ENCODE peak calls at places on chromosomes 4 and X, in four cellular contexts. K, L, I and O are unnamed samples.

GRCh38 chrX:65993915-65994460 is 45.9 kb downstream of the VSIG4 start:
- DNase-seq in I (no peak), K (no peak), L (no peak), O (no peak)

GRCh38 chrX:72395252-72395651 is 89.5 kb upstream of the CITED1 start:
- DNase-seq in L (no peak), K (no peak), I (no peak), O (no peak)

GRCh38 chr4:140926672-140927071 is 170.5 kb upstream of the TBC1D9 start:
- DNase-seq in I (no peak), K (peak; percentile 34), L (no peak), O (no peak)

GRCh38 chrX:150084474-150085229 is 146.4 kb upstream of the EOLA2 start:
- DNase-seq in L (no peak), I (no peak), K (peak; percentile 36), O (no peak)

GRCh38 chr4:54187148-54187547 is 41.9 kb upstream of the PDGFRA start:
- DNase-seq in L (no peak), I (no peak), K (no peak), O (no peak)

GRCh38 chrX:1807301-1807731 is 192.5 kb downstream of the ASMT start:
- DNase-seq in K (peak; percentile 16), L (no peak), I (no peak), O (no peak)

GRCh38 chrX:51976503-51976902 is 83.1 kb downstream of the MAGED1 start:
- DNase-seq in K (no peak), I (no peak), L (no peak), O (no peak)

GRCh38 chrX:43005561-43005960 is 227.6 kb upstream of the PPP1R2C start:
- DNase-seq in I (no peak), K (no peak), L (no peak), O (no peak)

GRCh38 chr4:108008721-108009120 is 19.0 kb downstream of the HADH start:
- DNase-seq in I (no peak), L (no peak), K (peak; percentile 78), O (no peak)

GRCh38 chr4:168634276-168634802 is 137.5 kb downstream of the PALLD start:
- DNase-seq in L (no peak), K (peak; percentile 92), I (no peak), O (no peak)

GRCh38 chrX:44874481-44875184 is 1.6 kb downstream of the KDM6A start:
- DNase-seq in K (peak; percentile 16), I (no peak), L (no peak), O (peak; percentile 15)

GRCh38 chrX:103716967-103717366 is 6.3 kb downstream of the TMEM31 start:
- DNase-seq in L (no peak), K (peak; percentile 74), I (no peak), O (no peak)

GRCh38 chrX:82556588-82556987 is 951.5 kb upstream of the POU3F4 start:
- DNase-seq in L (no peak), I (no peak), K (no peak), O (no peak)

GRCh38 chrX:20432048-20432447 is 165.3 kb upstream of the RPS6KA3 start:
- DNase-seq in I (no peak), L (no peak), K (no peak), O (no peak)

GRCh38 chrX:123814343-123814742 is 45.5 kb upstream of the XIAP start:
- DNase-seq in I (no peak), K (no peak), L (no peak), O (no peak)

GRCh38 chrX:26653050-26653449 is 437.1 kb downstream of the MAGEB5 start:
- DNase-seq in L (no peak), K (no peak), I (no peak), O (no peak)

GRCh38 chr4:83011779-83012630 is 1.4 kb upstream of the LIN54 start:
- DNase-seq in L (peak; percentile 80), I (peak; percentile 4), K (no peak), O (peak; percentile 29)

GRCh38 chr4:16532240-16532990 is 306.1 kb upstream of the TAPT1 start:
- DNase-seq in K (peak; percentile 54), I (no peak), L (no peak), O (peak; percentile 36)